ENCODE peak calls at places on chromosomes 3 and 15, in nine cellular contexts. J is C1 segment of cervical spinal cord, W is H54, Q is anterior cingulate cortex, I is NCI-H774, H is BJ, T is EL, D is AG08395, X is neural crest cell. A is an unnamed sample.
A peak's percentile ranks its signal among the peaks of the same experiment; 100 is the strongest.

GRCh38 chr15:89442155-89442554 is 54.2 kb downstream of the RHCG start:
- DNase-seq in W (no peak), I (no peak), T (no peak), H (no peak), D (no peak), Q (no peak), X (no peak), J (no peak), A (no peak)

GRCh38 chr3:140695361-140696061 is 17.6 kb downstream of the TRIM42 start:
- DNase-seq in W (no peak), I (no peak), H (no peak), T (no peak), Q (no peak), J (no peak), X (no peak), D (no peak), A (no peak)

GRCh38 chr3:127137113-127137512 is 55.8 kb upstream of the PRR23E start:
- DNase-seq in T (no peak), X (no peak), W (no peak), I (no peak), J (no peak), Q (no peak), D (no peak), H (no peak), A (no peak)

GRCh38 chr15:77251662-77252061 is 168.2 kb downstream of the PEAK1 start:
- DNase-seq in H (no peak), X (no peak), W (no peak), I (no peak), Q (no peak), J (no peak), T (peak; percentile 24), D (no peak), A (no peak)

GRCh38 chr3:55405436-55405835 is 81.7 kb downstream of the WNT5A start:
- DNase-seq in I (no peak), X (peak; percentile 16), W (peak; percentile 9), Q (no peak), J (no peak), H (no peak), T (peak; percentile 20), D (no peak), A (no peak)

GRCh38 chr15:65460948-65461347 is 38.2 kb upstream of the IGDCC4 start:
- DNase-seq in D (no peak), I (no peak), W (no peak), Q (no peak), T (peak; percentile 50), X (no peak), H (no peak), J (no peak), A (no peak)

GRCh38 chr3:192482809-192483208 is 244.5 kb downstream of the FGF12 start:
- DNase-seq in D (no peak), I (no peak), T (no peak), J (no peak), W (no peak), X (no peak), Q (no peak), H (no peak), A (no peak)

GRCh38 chr3:157239082-157239704 is 79.2 kb upstream of the CCNL1 start:
- DNase-seq in X (peak; percentile 68), H (no peak), J (peak; percentile 3), T (peak; percentile 56), Q (peak; percentile 54), D (peak; percentile 57), I (peak; percentile 39), W (peak; percentile 44), A (peak; percentile 88)

GRCh38 chr3:172746476-172746875 is 4.0 kb upstream of the ECT2 start:
- DNase-seq in Q (no peak), X (no peak), W (no peak), I (no peak), D (peak; percentile 12), J (no peak), T (peak; percentile 35), H (no peak), A (no peak)

GRCh38 chr3:170076715-170077238 is 39.0 kb downstream of the GPR160 start:
- DNase-seq in W (peak; percentile 9), Q (no peak), J (no peak), D (peak; percentile 6), X (no peak), I (no peak), T (peak; percentile 70), H (no peak), A (peak; percentile 37)

GRCh38 chr3:11465744-11466611 is 177.7 kb downstream of the VGLL4 start:
- DNase-seq in I (no peak), H (no peak), D (peak; percentile 82), T (peak; percentile 49), J (no peak), W (no peak), Q (peak; percentile 63), X (no peak), A (no peak)

GRCh38 chr15:74375303-74375693 is 7.9 kb upstream of the CYP11A1 start:
- DNase-seq in X (peak; percentile 89), W (peak; percentile 36), T (peak; percentile 78), D (peak; percentile 80), I (peak; percentile 56), H (no peak), Q (peak; percentile 51), J (peak; percentile 23), A (peak; percentile 83)

GRCh38 chr15:78951841-78952238 is 7.0 kb upstream of the CTSH start:
- DNase-seq in I (peak; percentile 71), D (no peak), Q (no peak), T (peak; percentile 22), W (peak; percentile 40), X (no peak), H (no peak), J (no peak), A (no peak)

GRCh38 chr3:142779591-142779990 is 55.8 kb downstream of the TRPC1 start:
- DNase-seq in H (no peak), D (no peak), W (no peak), T (peak; percentile 13), J (no peak), Q (no peak), X (no peak), I (no peak), A (no peak)

GRCh38 chr3:106773795-106774194 is 603.4 kb upstream of the CCDC54 start:
- DNase-seq in H (no peak), Q (no peak), T (no peak), X (no peak), I (no peak), D (no peak), W (no peak), J (no peak), A (no peak)

GRCh38 chr15:41559489-41560177 is 621 bp downstream of the TYRO3 start:
- DNase-seq in Q (peak; percentile 48), J (no peak), T (peak; percentile 16), I (no peak), H (no peak), X (no peak), W (peak; percentile 45), D (peak; percentile 23), A (no peak)

GRCh38 chr15:77702211-77702957 is 69.7 kb upstream of the LINGO1 start:
- DNase-seq in Q (no peak), D (peak; percentile 34), T (peak; percentile 12), W (peak; percentile 39), H (no peak), X (peak; percentile 29), J (no peak), I (no peak), A (peak; percentile 23)

GRCh38 chr3:178084938-178085816 is 451.1 kb upstream of the KCNMB2 start:
- DNase-seq in D (peak; percentile 69), I (peak; percentile 98), T (no peak), H (no peak), W (no peak), J (peak; percentile 32), X (peak; percentile 60), Q (peak; percentile 85), A (peak; percentile 66)

GRCh38 chr3:139180489-139180888 is 135.8 kb upstream of the PRR23C start:
- DNase-seq in T (no peak), I (no peak), W (no peak), X (no peak), D (no peak), J (no peak), Q (no peak), H (no peak), A (no peak)

GRCh38 chr15:43534897-43535296 is 17.5 kb downstream of the MAP1A start:
- DNase-seq in H (no peak), I (no peak), J (no peak), D (no peak), X (no peak), W (no peak), T (no peak), Q (no peak), A (no peak)

GRCh38 chr15:67130673-67131601 is 65.5 kb downstream of the SMAD3 start:
- DNase-seq in D (no peak), X (no peak), H (no peak), I (no peak), T (peak; percentile 61), J (no peak), Q (no peak), W (no peak), A (no peak)

GRCh38 chr3:53252105-53252946 is 3.5 kb downstream of the TKT start:
- DNase-seq in D (no peak), J (no peak), W (no peak), X (no peak), I (no peak), Q (no peak), T (no peak), H (no peak), A (no peak)

GRCh38 chr3:32626650-32627049 is 56.0 kb upstream of the DYNC1LI1 start:
- DNase-seq in J (no peak), I (no peak), H (no peak), D (no peak), T (no peak), X (no peak), Q (no peak), W (no peak), A (no peak)

GRCh38 chr15:75193976-75194375 is 7.7 kb upstream of the C15orf39 start:
- DNase-seq in Q (no peak), D (no peak), J (no peak), W (no peak), T (no peak), X (no peak), H (no peak), I (no peak), A (no peak)

GRCh38 chr3:64088408-64089136 is 65.3 kb upstream of the PSMD6 start:
- DNase-seq in D (no peak), T (no peak), Q (no peak), J (no peak), H (no peak), X (no peak), I (no peak), W (no peak), A (no peak)

GRCh38 chr15:58934521-58934920 is 1.0 kb upstream of the SLTM start:
- DNase-seq in I (no peak), D (no peak), W (no peak), X (no peak), Q (no peak), J (no peak), H (no peak), T (peak; percentile 36), A (no peak)

GRCh38 chr3:117887896-117888295 is 1146.8 kb downstream of the IGSF11 start:
- DNase-seq in Q (no peak), I (no peak), T (peak; percentile 23), W (no peak), H (no peak), J (no peak), D (no peak), X (no peak), A (no peak)

GRCh38 chr3:194582196-194582905 is 50.9 kb downstream of the TMEM44 start:
- DNase-seq in W (no peak), H (no peak), J (no peak), D (no peak), X (no peak), T (no peak), I (no peak), Q (no peak), A (no peak)

GRCh38 chr15:72113347-72114031 is 4.5 kb downstream of the MYO9A start:
- DNase-seq in I (no peak), Q (no peak), X (no peak), H (no peak), J (no peak), D (peak; percentile 12), W (no peak), T (peak; percentile 12), A (no peak)

GRCh38 chr15:25668236-25668635 is 194.9 kb downstream of the ATP10A start:
- DNase-seq in T (no peak), J (no peak), H (no peak), D (no peak), I (no peak), Q (no peak), W (no peak), X (no peak), A (no peak)

GRCh38 chr3:46585799-46586693 is 19.9 kb upstream of the LRRC2 start:
- DNase-seq in W (no peak), D (no peak), J (no peak), I (no peak), X (no peak), Q (no peak), T (no peak), H (no peak), A (no peak)

A was measured in mucosa of descending colon.